ENCODE peak calls at places on chromosome 4, in five cellular contexts. O is stimulated activated CD4-positive, alpha-beta T cell treated with anti-CD3 and anti-CD28 coated beads, TNF-alpha, amount 100 ng/mL, for 1 hour; Z is GM12865; G is activated CD4-positive, alpha-beta memory T cell treated with anti-CD3 and anti-CD28 coated beads, Interleukin-2, amount 10 ng/mL, durations not matched to agents 7 days and 5 days; R is CD14-positive monocyte. C is an unnamed sample.

GRCh38 chr4:54433686-54434085 is 204.6 kb downstream of the PDGFRA start:
- DNase-seq in Z (peak), O (no peak), R (no peak), G (no peak), C (no peak)

GRCh38 chr4:87461281-87461700 is 38.9 kb downstream of the NUDT9 start:
- DNase-seq in Z (no peak), G (no peak), O (no peak), R (no peak), C (no peak)

GRCh38 chr4:147736458-147736857 is 4.6 kb downstream of the ARHGAP10 start:
- DNase-seq in G (no peak), Z (peak), O (no peak), R (no peak), C (no peak)

GRCh38 chr4:185665655-185666054 is 130.3 kb upstream of the PDLIM3 start:
- DNase-seq in Z (no peak), R (no peak), G (no peak), O (no peak), C (no peak)

GRCh38 chr4:147968641-147969040 is 236.8 kb downstream of the ARHGAP10 start:
- DNase-seq in Z (no peak), G (no peak), O (no peak), R (no peak), C (no peak)

GRCh38 chr4:37392540-37393255 is 148.2 kb downstream of the NWD2 start:
- DNase-seq in O (no peak), Z (peak), R (no peak), G (no peak), C (no peak)

GRCh38 chr4:173448557-173448918 is 49.6 kb upstream of the SCRG1 start:
- DNase-seq in R (no peak), Z (no peak), G (no peak), O (no peak), C (no peak)

GRCh38 chr4:138751290-138751689 is 264.3 kb upstream of the NOCT start:
- DNase-seq in O (no peak), Z (no peak), R (no peak), G (no peak), C (no peak)

GRCh38 chr4:150717952-150718351 is 136.0 kb downstream of the MAB21L2 start:
- DNase-seq in R (no peak), G (no peak), O (no peak), Z (no peak), C (no peak)

GRCh38 chr4:5708171-5708828 is at the start of gene EVC2:
- DNase-seq in Z (no peak), R (peak), O (no peak), G (peak), C (peak)

GRCh38 chr4:86685401-86685800 is 91.3 kb downstream of the PTPN13 start:
- DNase-seq in O (no peak), G (no peak), R (no peak), Z (no peak), C (no peak)

GRCh38 chr4:2968381-2968780 is 5.0 kb downstream of the GRK4 start:
- DNase-seq in G (no peak), O (no peak), Z (no peak), R (no peak), C (no peak)

GRCh38 chr4:25813705-25814104 is 49.1 kb downstream of the SEL1L3 start:
- DNase-seq in G (no peak), O (no peak), R (no peak), Z (no peak), C (no peak)